ENCODE peak calls at places on chromosomes 11 and 22, in seven cellular contexts. B, E, A, I, F, H and K are unnamed samples. For H3K36me3 and H3K4me1, the result is how much of the 10 kb centered on the place peaks cover.

GRCh38 chr11:1203505-1204271 is 19.2 kb upstream of the MUC5B start:
- DNase-seq in E (peak), F (peak), I (no peak), H (no peak), B (peak), A (peak), K (no peak)

GRCh38 chr11:13940611-13941256 is 21.8 kb upstream of the SPON1 start:
- DNase-seq in A (no peak), F (no peak), H (no peak), B (no peak), E (no peak), I (no peak), K (no peak)

GRCh38 chr11:2554338-2555240 is 109.8 kb downstream of the KCNQ1 start:
- DNase-seq in F (peak), A (no peak), E (no peak), I (no peak), H (no peak), B (peak), K (no peak)

GRCh38 chr11:110755961-110756360 is 43.7 kb upstream of the ARHGAP20 start:
- DNase-seq in I (no peak), A (no peak), F (no peak), B (no peak), E (no peak), H (no peak), K (no peak)

GRCh38 chr11:66264893-66265292 is 3.5 kb upstream of the RAB1B start:
- DNase-seq in A (peak), I (no peak), E (no peak), B (no peak), H (no peak), F (no peak), K (no peak)

GRCh38 chr11:86212212-86212611 is 32.3 kb upstream of the EED start:
- DNase-seq in A (no peak), H (no peak), F (no peak), I (no peak), B (no peak), E (no peak), K (no peak)

GRCh38 chr22:30781271-30781875 is 86.7 kb downstream of the OSBP2 start:
- DNase-seq in F (no peak), I (no peak), A (no peak), B (no peak), E (no peak), H (no peak), K (no peak)

GRCh38 chr22:43013355-43014061 is 1.4 kb downstream of the PACSIN2 start:
- DNase-seq in A (no peak), B (no peak), F (no peak), H (peak), I (no peak), E (no peak), K (peak)

GRCh38 chr11:43772733-43773132 is 92.2 kb downstream of the HSD17B12 start:
- DNase-seq in H (no peak), A (no peak), F (no peak), B (no peak), I (no peak), E (no peak), K (no peak)

GRCh38 chr11:116108161-116108560 is 603.9 kb upstream of the CADM1 start:
- DNase-seq in A (no peak), H (peak), F (no peak), E (no peak), B (no peak), I (no peak), K (no peak)

GRCh38 chr11:19664896-19665548 is 47.6 kb upstream of the NAV2 start:
- DNase-seq in B (no peak), E (no peak), I (no peak), F (no peak), H (no peak), A (no peak), K (peak)

GRCh38 chr22:48513929-48514328 is 1313.7 kb downstream of the BRD1 start:
- DNase-seq in B (no peak), E (no peak), I (no peak), F (no peak), H (no peak), A (no peak), K (no peak)

GRCh38 chr11:1232328-1233321 is 9.8 kb downstream of the MUC5B start:
- DNase-seq in B (peak), A (peak), F (peak), I (no peak), H (no peak), E (peak), K (no peak)

GRCh38 chr22:36329217-36330078 is 58.3 kb downstream of the MYH9 start:
- DNase-seq in B (peak), A (peak), F (no peak), I (no peak), E (no peak), H (peak), K (no peak)

GRCh38 chr22:50695421-50696250 is 23.0 kb downstream of the SHANK3 start:
- DNase-seq in E (peak), B (no peak), H (no peak), A (no peak), F (peak), I (no peak), K (no peak)

GRCh38 chr11:90874281-90874680 is 651.4 kb upstream of the CHORDC1 start:
- DNase-seq in F (no peak), A (no peak), B (no peak), E (no peak), H (no peak), I (no peak), K (no peak)

GRCh38 chr11:95379460-95379859 is 148.5 kb upstream of the SESN3 start:
- DNase-seq in B (no peak), H (no peak), F (no peak), A (no peak), E (no peak), I (no peak), K (no peak)

GRCh38 chr22:44452531-44453420 is 45.3 kb downstream of the RTL6 start:
- DNase-seq in F (peak), H (peak), A (no peak), I (no peak), B (no peak), E (no peak), K (no peak)

GRCh38 chr11:87324817-87325489 is 287.2 kb downstream of the TMEM135 start:
- DNase-seq in A (no peak), B (no peak), H (no peak), E (no peak), F (no peak), I (no peak), K (no peak)

GRCh38 chr11:92596596-92597317 is 372.1 kb downstream of the FAT3 start:
- DNase-seq in E (no peak), I (no peak), H (no peak), B (no peak), A (no peak), F (no peak), K (no peak)

GRCh38 chr22:50531546-50532352 is 1.9 kb upstream of the TYMP start:
- DNase-seq in I (peak), E (peak), A (peak), B (peak), H (peak), F (peak), K (peak)

GRCh38 chr11:47991266-47991830 is 11.0 kb downstream of the PTPRJ start:
- DNase-seq in I (no peak), F (peak), B (no peak), E (no peak), H (no peak), A (peak), K (peak)

GRCh38 chr11:132463941-132464340 is 1068.4 kb downstream of the OPCML start:
- DNase-seq in B (no peak), A (no peak), F (no peak), I (no peak), H (no peak), E (no peak), K (no peak)

GRCh38 chr11:118851970-118852369 is 31.7 kb upstream of the CXCR5 start:
- DNase-seq in A (no peak), I (no peak), B (no peak), H (no peak), E (no peak), F (no peak), K (no peak)

GRCh38 chr11:79536155-79536917 is 95.5 kb upstream of the TENM4 start:
- DNase-seq in A (no peak), I (no peak), E (peak), H (no peak), B (no peak), F (no peak), K (no peak)

GRCh38 chr22:35561796-35562526 is 21.3 kb downstream of the RASD2 start:
- DNase-seq in A (no peak), E (no peak), B (no peak), F (no peak), H (no peak), I (no peak), K (no peak)

GRCh38 chr11:130551388-130551787 is 102.9 kb downstream of the ADAMTS15 start:
- DNase-seq in H (no peak), E (no peak), I (no peak), B (no peak), F (no peak), A (no peak), K (no peak)

GRCh38 chr11:117225553-117226170 is 6.2 kb downstream of the PCSK7 start:
- DNase-seq in I (no peak), A (no peak), H (peak), F (no peak), B (no peak), E (no peak), K (no peak)

GRCh38 chr11:117223741-117224685 is 7.9 kb downstream of the PCSK7 start:
- DNase-seq in B (no peak), H (peak), E (no peak), F (no peak), A (no peak), I (no peak), K (no peak)

GRCh38 chr11:117229411-117229810 is 2.5 kb downstream of the PCSK7 start:
- DNase-seq in F (no peak), I (no peak), A (peak), H (peak), B (no peak), E (no peak), K (no peak)

GRCh38 chr11:117228091-117228490 is 3.8 kb downstream of the PCSK7 start:
- DNase-seq in A (no peak), E (no peak), I (no peak), B (no peak), F (no peak), H (peak), K (no peak)

DNA sequence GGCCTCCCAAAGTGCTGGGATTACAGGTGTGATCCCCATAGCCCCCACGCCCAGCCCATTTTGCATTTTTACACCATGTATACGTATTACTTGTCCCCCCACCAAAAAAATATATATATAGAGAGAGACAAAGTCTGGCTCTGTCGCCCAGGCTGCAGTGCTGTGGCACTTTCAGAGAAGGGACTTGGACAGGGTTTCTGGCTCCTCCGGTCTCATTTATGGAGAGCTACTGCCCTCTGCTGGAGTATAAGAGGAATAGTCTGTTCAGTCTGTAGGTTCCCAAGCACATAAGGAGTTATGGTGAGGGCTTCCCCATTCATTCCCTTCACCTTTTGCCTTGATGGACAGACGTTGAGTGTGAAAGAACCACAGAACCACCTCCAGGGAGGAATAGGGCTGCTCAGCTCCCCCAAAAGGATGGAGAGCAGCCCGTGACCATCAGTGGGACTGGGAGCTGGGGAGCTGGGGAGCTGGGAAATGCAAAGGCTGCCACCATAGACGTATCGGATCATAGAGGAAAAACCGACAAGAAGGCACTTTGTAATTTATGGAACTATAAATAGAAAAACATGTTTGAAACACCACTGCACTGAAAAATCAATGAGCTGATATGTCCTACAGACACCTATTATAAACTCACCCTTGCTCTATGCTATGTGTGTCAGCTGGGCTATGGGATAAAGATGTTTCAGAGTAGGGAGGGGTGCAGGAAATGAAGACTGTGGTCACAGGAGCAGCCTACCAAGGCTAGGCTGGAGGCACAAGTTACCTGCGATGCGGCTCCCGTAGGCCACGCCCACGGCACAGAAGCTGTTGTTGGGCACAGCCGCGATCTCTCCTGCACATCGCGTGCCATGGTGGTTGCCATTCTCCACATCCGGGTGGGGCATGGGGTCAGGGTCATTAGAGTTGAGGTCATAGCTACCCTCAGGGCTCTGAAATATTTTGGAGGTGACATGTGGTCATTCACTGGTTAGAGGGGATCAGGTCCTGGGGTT is 5.2 kb downstream of the PCSK7 start:
- DNase-seq in E (no peak), F (no peak), I (no peak), H (peak), A (peak), B (no peak), K (peak)
- H3K36me3 ChIP-seq in E (half or more), F (half or more), I (half or more), H (under half), A (under half), B (half or more), K (half or more)

GRCh38 chr11:68373810-68374501 is 61.6 kb downstream of the LRP5 start:
- DNase-seq in A (peak), E (peak), B (peak), I (no peak), H (peak), F (no peak), K (no peak)

GRCh38 chr11:68372625-68373024 is 60.2 kb downstream of the LRP5 start:
- DNase-seq in B (no peak), A (no peak), E (no peak), F (no peak), H (no peak), I (no peak), K (no peak)

GRCh38 chr11:68373189-68373809 is 60.9 kb downstream of the LRP5 start:
- DNase-seq in E (peak), H (no peak), A (no peak), B (peak), F (no peak), I (peak), K (no peak)

GRCh38 chr11:68375337-68375736 is 62.9 kb downstream of the LRP5 start:
- DNase-seq in B (no peak), I (no peak), E (no peak), F (no peak), H (no peak), A (no peak), K (no peak)

GRCh38 chr11:68374531-68374930 is 62.1 kb downstream of the LRP5 start:
- DNase-seq in I (no peak), E (no peak), F (no peak), H (no peak), A (no peak), B (no peak), K (no peak)
- H3K4me1 ChIP-seq in I (half or more), E (half or more), F (half or more), H (under half), A (under half), B (half or more), K (half or more)

DNA sequence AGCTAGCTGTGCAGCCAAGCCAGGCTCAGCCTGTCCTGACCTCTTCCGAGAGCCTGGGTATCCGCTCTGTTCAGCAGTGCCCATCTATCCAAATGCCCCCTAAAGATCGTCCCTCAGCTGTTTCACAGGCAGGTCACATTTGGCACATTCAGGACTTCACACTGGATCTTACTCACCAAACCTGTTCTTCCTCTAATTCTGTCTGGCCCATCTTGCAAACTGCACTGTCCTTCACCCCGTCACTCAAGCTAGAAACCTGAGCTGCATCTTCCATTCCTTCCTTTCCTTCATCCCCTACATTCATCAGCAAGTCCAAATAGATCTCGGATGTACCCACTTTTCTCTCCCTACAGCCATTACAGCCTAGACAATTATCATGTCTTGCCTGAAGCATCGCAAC is 60.7 kb upstream of the CSNK2A3 start:
- DNase-seq in E (no peak), F (no peak), B (no peak), A (no peak), I (no peak), H (no peak), K (no peak)
- TF ChIP-seq CTCF in E (no peak), F (no peak), B (no peak), A (no peak), I (no peak), H (no peak), K (no peak)

DNA sequence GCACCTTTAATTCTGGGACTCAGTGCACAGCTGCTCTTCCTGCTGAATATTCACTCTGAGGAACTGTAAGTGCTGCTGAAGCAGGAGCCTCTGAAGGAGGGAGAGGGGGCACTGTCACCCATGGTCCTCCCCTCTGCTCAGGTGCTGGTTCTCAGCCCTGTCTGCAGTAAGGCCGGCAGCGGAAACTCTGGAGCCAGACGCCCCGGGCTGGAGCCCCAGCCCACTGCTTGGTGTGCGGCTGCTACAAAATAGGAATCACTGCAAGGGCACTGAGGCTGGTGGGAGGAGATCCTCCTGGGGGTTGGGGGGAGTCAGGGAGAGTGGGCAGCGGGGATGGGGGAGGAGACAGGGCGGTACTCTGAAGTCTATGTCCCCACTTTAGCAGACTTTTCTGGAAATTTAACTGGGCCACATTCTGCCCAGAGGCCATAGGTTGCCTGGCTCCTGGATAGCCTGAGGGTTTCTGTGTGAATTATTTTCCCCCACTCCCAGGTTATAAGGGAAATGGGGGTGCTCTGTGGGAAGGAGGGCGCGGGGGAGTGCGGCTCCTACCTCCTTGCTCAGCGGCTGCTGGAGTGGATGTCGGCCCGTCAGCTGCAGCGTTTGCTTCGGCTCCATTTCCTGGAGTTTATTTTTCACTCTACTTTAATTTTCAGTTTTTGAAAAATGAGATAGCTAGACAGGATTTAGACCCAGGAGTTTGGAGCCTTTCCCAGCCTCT is 33.6 kb downstream of the TBC1D22A start:
- DNase-seq in B (no peak), H (no peak), E (no peak), I (no peak), F (no peak), A (no peak), K (no peak)
- H3K36me3 ChIP-seq in B (half or more), H (under half), E (half or more), I (half or more), F (half or more), A (under half), K (under half)

GRCh38 chr11:64757549-64758329 is 2.0 kb downstream of the PYGM start:
- DNase-seq in H (no peak), F (peak), E (no peak), I (no peak), B (no peak), A (no peak), K (peak)

GRCh38 chr11:64760759-64761417 is 1.1 kb upstream of the PYGM start:
- DNase-seq in F (peak), E (no peak), B (no peak), I (no peak), H (no peak), A (no peak), K (peak)

GRCh38 chr11:64759722-64760719 is at the start of gene PYGM:
- DNase-seq in F (peak), A (no peak), H (peak), E (peak), I (peak), B (peak), K (peak)

GRCh38 chr11:64758330-64759079 is 1.3 kb downstream of the PYGM start:
- DNase-seq in F (peak), B (no peak), A (no peak), E (no peak), H (no peak), I (no peak), K (peak)

GRCh38 chr11:64759131-64759721 is 548 bp downstream of the PYGM start:
- DNase-seq in A (no peak), F (peak), B (no peak), I (no peak), E (no peak), H (no peak), K (no peak)
- H3K4me1 ChIP-seq in A (under half), F (under half), B (half or more), I (under half), E (half or more), H (under half), K (half or more)

GRCh38 chr22:25898707-25899365 is 156.8 kb downstream of the MYO18B start:
- DNase-seq in B (no peak), H (no peak), I (no peak), F (no peak), E (no peak), A (no peak), K (no peak)
- TF ChIP-seq CTCF in B (peak), H (no peak), I (no peak), F (peak), E (peak), A (no peak), K (no peak)